ENCODE peak calls at places on chromosomes 12 and 14, in six cellular contexts. One of them, this sample, is unnamed. For H3K4me1, the result is how much of the 10 kb centered on the place peaks cover.

GRCh38 chr12:78651755-78652154 is 212.8 kb upstream of the SYT1 start:
- DNase-seq in ovary: no peak
- DNase-seq in small intestine: no peak
- DNase-seq in neuronal stem cell: no peak
- DNase-seq in GM23248: no peak
- DNase-seq in left ventricle myocardium inferior: no peak
- DNase-seq in this sample: no peak

GRCh38 chr14:97415907-97416306 is 618.7 kb downstream of the VRK1 start:
- DNase-seq in neuronal stem cell: no peak
- DNase-seq in left ventricle myocardium inferior: no peak
- DNase-seq in small intestine: no peak
- DNase-seq in ovary: no peak
- DNase-seq in GM23248: no peak
- DNase-seq in this sample: no peak

GRCh38 chr12:115880238-115880637 is 397.3 kb downstream of the MED13L start:
- DNase-seq in small intestine: no peak
- DNase-seq in GM23248: no peak
- DNase-seq in ovary: no peak
- DNase-seq in neuronal stem cell: no peak
- DNase-seq in left ventricle myocardium inferior: no peak
- DNase-seq in this sample: no peak

GRCh38 chr12:106139422-106140141 is 828 bp upstream of the NUAK1 start:
- DNase-seq in GM23248: peak
- DNase-seq in small intestine: peak
- DNase-seq in ovary: peak
- DNase-seq in neuronal stem cell: peak
- DNase-seq in left ventricle myocardium inferior: peak
- DNase-seq in this sample: no peak

GRCh38 chr14:93880025-93880820 is 46.9 kb upstream of the FAM181A start:
- DNase-seq in GM23248: peak
- DNase-seq in small intestine: no peak
- DNase-seq in neuronal stem cell: no peak
- DNase-seq in left ventricle myocardium inferior: no peak
- DNase-seq in ovary: no peak
- DNase-seq in this sample: no peak

GRCh38 chr12:89140580-89141236 is 211.6 kb downstream of the DUSP6 start:
- DNase-seq in small intestine: no peak
- DNase-seq in neuronal stem cell: no peak
- DNase-seq in left ventricle myocardium inferior: peak
- DNase-seq in GM23248: peak
- DNase-seq in ovary: no peak
- DNase-seq in this sample: no peak

GRCh38 chr14:103746706-103747105 is 31.1 kb downstream of the ZFYVE21 start:
- DNase-seq in neuronal stem cell: no peak
- DNase-seq in ovary: no peak
- DNase-seq in left ventricle myocardium inferior: no peak
- DNase-seq in GM23248: peak
- DNase-seq in small intestine: no peak
- DNase-seq in this sample: no peak

GRCh38 chr14:92121207-92121669 is 268 bp downstream of the NDUFB1 start:
- DNase-seq in left ventricle myocardium inferior: peak
- DNase-seq in neuronal stem cell: peak
- DNase-seq in GM23248: peak
- DNase-seq in small intestine: no peak
- DNase-seq in ovary: peak
- DNase-seq in this sample: no peak

GRCh38 chr12:108479364-108480070 is 35.6 kb upstream of the FICD start:
- DNase-seq in ovary: no peak
- DNase-seq in small intestine: no peak
- DNase-seq in left ventricle myocardium inferior: no peak
- DNase-seq in neuronal stem cell: no peak
- DNase-seq in GM23248: no peak
- DNase-seq in this sample: no peak

GRCh38 chr12:32516230-32516629 is 116.9 kb downstream of the FGD4 start:
- DNase-seq in ovary: no peak
- DNase-seq in left ventricle myocardium inferior: no peak
- DNase-seq in small intestine: no peak
- DNase-seq in neuronal stem cell: no peak
- DNase-seq in GM23248: no peak
- DNase-seq in this sample: no peak

GRCh38 chr12:75656210-75656609 is 144.8 kb upstream of the KRR1 start:
- DNase-seq in neuronal stem cell: no peak
- DNase-seq in small intestine: no peak
- DNase-seq in left ventricle myocardium inferior: no peak
- DNase-seq in ovary: no peak
- DNase-seq in GM23248: peak
- DNase-seq in this sample: no peak

GRCh38 chr12:52203126-52203921 is 11.5 kb upstream of the KRT80 start:
- DNase-seq in left ventricle myocardium inferior: peak
- DNase-seq in small intestine: peak
- DNase-seq in ovary: peak
- DNase-seq in neuronal stem cell: no peak
- DNase-seq in GM23248: peak
- DNase-seq in this sample: no peak

GRCh38 chr14:104969741-104970230 is 8.4 kb downstream of the AHNAK2 start:
- DNase-seq in ovary: no peak
- DNase-seq in GM23248: no peak
- DNase-seq in small intestine: no peak
- DNase-seq in neuronal stem cell: no peak
- DNase-seq in left ventricle myocardium inferior: no peak
- DNase-seq in this sample: no peak
- H3K4me3 ChIP-seq in ovary: peak
- H3K4me3 ChIP-seq in GM23248: peak
- H3K4me3 ChIP-seq in small intestine: no peak
- H3K4me3 ChIP-seq in neuronal stem cell: no peak
- H3K4me3 ChIP-seq in left ventricle myocardium inferior: peak
- H3K4me3 ChIP-seq in this sample: no peak

GRCh38 chr12:131371580-131372475 is 339.1 kb upstream of the SFSWAP start:
- DNase-seq in GM23248: no peak
- DNase-seq in left ventricle myocardium inferior: no peak
- DNase-seq in neuronal stem cell: no peak
- DNase-seq in small intestine: peak
- DNase-seq in ovary: peak
- DNase-seq in this sample: no peak
- H3K4me1 ChIP-seq in GM23248: under half
- H3K4me1 ChIP-seq in left ventricle myocardium inferior: under half
- H3K4me1 ChIP-seq in neuronal stem cell: under half
- H3K4me1 ChIP-seq in small intestine: under half
- H3K4me1 ChIP-seq in ovary: under half
- H3K4me1 ChIP-seq in this sample: under half

DNA sequence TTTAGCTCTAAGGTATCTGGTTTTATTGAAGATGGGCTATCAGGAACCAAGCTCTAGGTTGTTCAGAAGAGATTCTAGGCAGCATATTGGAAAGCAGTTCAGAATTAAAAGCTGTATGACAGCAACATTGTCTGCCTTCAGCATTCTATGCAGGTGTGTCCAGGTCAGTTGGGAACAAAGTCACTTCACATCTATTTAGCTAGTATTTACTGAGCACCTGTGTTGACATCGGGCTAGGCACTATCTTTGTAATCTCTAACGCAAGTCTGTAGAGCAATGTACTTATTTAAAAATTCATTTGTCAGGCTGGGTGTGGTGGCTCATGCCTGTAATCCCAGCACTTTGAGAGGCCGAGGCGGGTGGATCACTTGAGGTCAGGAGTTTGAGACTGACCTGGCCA is 6.8 kb upstream of the EID3 start:
- DNase-seq in left ventricle myocardium inferior: no peak
- DNase-seq in GM23248: no peak
- DNase-seq in neuronal stem cell: no peak
- DNase-seq in ovary: no peak
- DNase-seq in small intestine: peak
- DNase-seq in this sample: no peak
- H3K27ac ChIP-seq in left ventricle myocardium inferior: no peak
- H3K27ac ChIP-seq in GM23248: no peak
- H3K27ac ChIP-seq in neuronal stem cell: no peak
- H3K27ac ChIP-seq in ovary: no peak
- H3K27ac ChIP-seq in small intestine: no peak
- H3K27ac ChIP-seq in this sample: no peak

DNA sequence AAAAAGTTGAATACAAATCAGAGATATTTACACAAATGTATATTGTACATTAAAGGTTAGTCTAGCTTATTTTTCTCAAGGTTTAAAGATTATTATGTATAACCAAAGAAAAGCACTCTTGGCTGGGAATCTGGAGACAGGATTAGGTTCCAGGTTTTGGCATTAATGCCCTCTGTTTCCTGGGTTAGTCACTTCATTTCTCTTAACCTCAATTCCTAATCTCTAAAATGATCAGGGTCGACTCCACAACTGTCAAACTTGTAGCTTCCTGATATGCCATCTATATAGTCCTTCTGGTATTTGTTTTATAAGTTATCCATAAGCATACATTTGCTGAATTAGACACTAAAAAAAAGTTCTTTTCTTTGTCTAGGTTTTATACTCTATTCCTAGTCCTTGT is 2.6 kb downstream of the ITPR2 start:
- DNase-seq in ovary: no peak
- DNase-seq in neuronal stem cell: no peak
- DNase-seq in small intestine: no peak
- DNase-seq in left ventricle myocardium inferior: no peak
- DNase-seq in GM23248: no peak
- DNase-seq in this sample: no peak
- H3K4me3 ChIP-seq in ovary: no peak
- H3K4me3 ChIP-seq in neuronal stem cell: no peak
- H3K4me3 ChIP-seq in small intestine: no peak
- H3K4me3 ChIP-seq in left ventricle myocardium inferior: peak
- H3K4me3 ChIP-seq in GM23248: no peak
- H3K4me3 ChIP-seq in this sample: no peak